ENCODE peak calls at places on chromosome 10, in ten cellular contexts. One of them, this sample, is unnamed. For H3K4me1, the result is how much of the 10 kb centered on the place peaks cover.

GRCh38 chr10:92162541-92162940 is 128.3 kb downstream of the CPEB3 start:
- DNase-seq in A549: no peak
- DNase-seq in heart right ventricle: no peak
- DNase-seq in A673: no peak
- DNase-seq in tibial artery: no peak
- DNase-seq in cardiac muscle cell: no peak
- DNase-seq in SK-N-SH: no peak
- DNase-seq in colonic mucosa: no peak
- DNase-seq in stomach: no peak
- DNase-seq in mammary epithelial cell: no peak
- DNase-seq in this sample: no peak

GRCh38 chr10:92411406-92411805 is 120.4 kb downstream of the MARCHF5 start:
- DNase-seq in A549: no peak
- DNase-seq in heart right ventricle: no peak
- DNase-seq in A673: no peak
- DNase-seq in tibial artery: no peak
- DNase-seq in cardiac muscle cell: no peak
- DNase-seq in SK-N-SH: no peak
- DNase-seq in colonic mucosa: no peak
- DNase-seq in stomach: no peak
- DNase-seq in mammary epithelial cell: no peak
- DNase-seq in this sample: no peak

GRCh38 chr10:95314519-95314918 is 23.7 kb upstream of the PDLIM1 start:
- DNase-seq in A549: no peak
- DNase-seq in heart right ventricle: no peak
- DNase-seq in A673: no peak
- DNase-seq in tibial artery: no peak
- DNase-seq in cardiac muscle cell: no peak
- DNase-seq in SK-N-SH: no peak
- DNase-seq in colonic mucosa: no peak
- DNase-seq in stomach: no peak
- DNase-seq in mammary epithelial cell: no peak
- DNase-seq in this sample: no peak

GRCh38 chr10:28077889-28078288 is 79.0 kb upstream of the ODAD2 start:
- DNase-seq in A549: no peak
- DNase-seq in heart right ventricle: no peak
- DNase-seq in A673: no peak
- DNase-seq in tibial artery: no peak
- DNase-seq in cardiac muscle cell: no peak
- DNase-seq in SK-N-SH: no peak
- DNase-seq in colonic mucosa: no peak
- DNase-seq in stomach: no peak
- DNase-seq in mammary epithelial cell: peak
- DNase-seq in this sample: no peak

GRCh38 chr10:182441-183201 is 47.4 kb downstream of the ZMYND11 start:
- DNase-seq in A549: no peak
- DNase-seq in heart right ventricle: no peak
- DNase-seq in A673: no peak
- DNase-seq in tibial artery: no peak
- DNase-seq in cardiac muscle cell: no peak
- DNase-seq in SK-N-SH: no peak
- DNase-seq in colonic mucosa: no peak
- DNase-seq in stomach: no peak
- DNase-seq in mammary epithelial cell: no peak
- DNase-seq in this sample: no peak

GRCh38 chr10:88781206-88781605 is 21.3 kb upstream of the LIPM start:
- DNase-seq in A549: no peak
- DNase-seq in heart right ventricle: no peak
- DNase-seq in A673: no peak
- DNase-seq in tibial artery: no peak
- DNase-seq in cardiac muscle cell: no peak
- DNase-seq in SK-N-SH: no peak
- DNase-seq in colonic mucosa: no peak
- DNase-seq in stomach: no peak
- DNase-seq in mammary epithelial cell: peak
- DNase-seq in this sample: no peak

GRCh38 chr10:13223241-13223640 is 10.9 kb downstream of the UCMA start:
- DNase-seq in A549: no peak
- DNase-seq in heart right ventricle: no peak
- DNase-seq in A673: no peak
- DNase-seq in tibial artery: no peak
- DNase-seq in cardiac muscle cell: no peak
- DNase-seq in SK-N-SH: no peak
- DNase-seq in colonic mucosa: no peak
- DNase-seq in stomach: no peak
- DNase-seq in mammary epithelial cell: no peak
- DNase-seq in this sample: no peak

GRCh38 chr10:124616836-124617130 is 127.4 kb downstream of the FAM53B start:
- DNase-seq in A549: no peak
- DNase-seq in heart right ventricle: no peak
- DNase-seq in A673: no peak
- DNase-seq in tibial artery: no peak
- DNase-seq in cardiac muscle cell: no peak
- DNase-seq in SK-N-SH: no peak
- DNase-seq in colonic mucosa: no peak
- DNase-seq in stomach: no peak
- DNase-seq in mammary epithelial cell: no peak
- DNase-seq in this sample: no peak

GRCh38 chr10:71028066-71028465 is 139.7 kb upstream of the PCBD1 start:
- DNase-seq in A549: no peak
- DNase-seq in heart right ventricle: no peak
- DNase-seq in A673: no peak
- DNase-seq in tibial artery: no peak
- DNase-seq in cardiac muscle cell: no peak
- DNase-seq in SK-N-SH: no peak
- DNase-seq in colonic mucosa: no peak
- DNase-seq in stomach: no peak
- DNase-seq in mammary epithelial cell: no peak
- DNase-seq in this sample: no peak
- H3K27ac ChIP-seq in A549: no peak
- H3K27ac ChIP-seq in heart right ventricle: no peak
- H3K27ac ChIP-seq in A673: no peak
- H3K27ac ChIP-seq in tibial artery: no peak
- H3K27ac ChIP-seq in cardiac muscle cell: no peak
- H3K27ac ChIP-seq in SK-N-SH: no peak
- H3K27ac ChIP-seq in colonic mucosa: no peak
- H3K27ac ChIP-seq in stomach: no peak
- H3K27ac ChIP-seq in mammary epithelial cell: no peak
- H3K27ac ChIP-seq in this sample: no peak

DNA sequence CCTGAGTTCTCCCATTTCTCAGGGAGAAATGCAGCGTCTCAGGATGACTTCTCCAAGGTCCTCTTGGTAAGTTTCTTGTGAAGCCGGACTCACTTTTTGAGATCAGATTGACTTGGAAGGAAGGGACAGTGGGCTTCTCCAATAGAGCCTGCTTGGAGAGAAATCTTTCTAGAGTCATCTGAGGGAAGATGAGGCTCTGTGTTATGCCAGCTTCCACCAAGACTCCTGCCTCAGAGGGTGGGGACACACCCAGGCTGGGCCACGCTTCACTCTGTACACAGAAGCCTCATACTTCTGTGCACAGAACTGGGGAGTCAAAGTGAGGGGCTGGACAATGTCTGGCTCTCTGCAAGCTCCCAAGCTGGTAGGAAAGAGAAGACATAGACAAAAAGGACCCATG is 5.5 kb downstream of the C10orf105 start:
- DNase-seq in A549: no peak
- DNase-seq in heart right ventricle: no peak
- DNase-seq in A673: no peak
- DNase-seq in tibial artery: no peak
- DNase-seq in cardiac muscle cell: no peak
- DNase-seq in SK-N-SH: no peak
- DNase-seq in colonic mucosa: no peak
- DNase-seq in stomach: no peak
- DNase-seq in mammary epithelial cell: no peak
- DNase-seq in this sample: no peak
- H3K4me1 ChIP-seq in A549: under half
- H3K4me1 ChIP-seq in heart right ventricle: half or more
- H3K4me1 ChIP-seq in A673: under half
- H3K4me1 ChIP-seq in tibial artery: half or more
- H3K4me1 ChIP-seq in cardiac muscle cell: under half
- H3K4me1 ChIP-seq in SK-N-SH: under half
- H3K4me1 ChIP-seq in colonic mucosa: under half
- H3K4me1 ChIP-seq in stomach: half or more
- H3K4me1 ChIP-seq in mammary epithelial cell: under half
- H3K4me1 ChIP-seq in this sample: under half

GRCh38 chr10:70260259-70260658 is 23.5 kb downstream of the NPFFR1 start:
- DNase-seq in A549: no peak
- DNase-seq in heart right ventricle: no peak
- DNase-seq in A673: no peak
- DNase-seq in tibial artery: no peak
- DNase-seq in cardiac muscle cell: no peak
- DNase-seq in SK-N-SH: no peak
- DNase-seq in colonic mucosa: no peak
- DNase-seq in stomach: no peak
- DNase-seq in mammary epithelial cell: no peak
- DNase-seq in this sample: no peak
- TF ChIP-seq CTCF in A549: no peak
- TF ChIP-seq CTCF in heart right ventricle: no peak
- TF ChIP-seq CTCF in A673: no peak
- TF ChIP-seq CTCF in tibial artery: no peak
- TF ChIP-seq CTCF in cardiac muscle cell: no peak
- TF ChIP-seq CTCF in SK-N-SH: no peak
- TF ChIP-seq CTCF in colonic mucosa: no peak
- TF ChIP-seq CTCF in stomach: no peak
- TF ChIP-seq CTCF in mammary epithelial cell: no peak
- TF ChIP-seq CTCF in this sample: no peak

GRCh38 chr10:75207868-75208167 is 2.8 kb upstream of the VDAC2 start:
- DNase-seq in A549: no peak
- DNase-seq in heart right ventricle: no peak
- DNase-seq in A673: no peak
- DNase-seq in tibial artery: no peak
- DNase-seq in cardiac muscle cell: no peak
- DNase-seq in SK-N-SH: no peak
- DNase-seq in colonic mucosa: no peak
- DNase-seq in stomach: no peak
- DNase-seq in mammary epithelial cell: no peak
- DNase-seq in this sample: no peak
- H3K27ac ChIP-seq in A549: peak
- H3K27ac ChIP-seq in heart right ventricle: no peak
- H3K27ac ChIP-seq in A673: no peak
- H3K27ac ChIP-seq in tibial artery: no peak
- H3K27ac ChIP-seq in cardiac muscle cell: peak
- H3K27ac ChIP-seq in SK-N-SH: no peak
- H3K27ac ChIP-seq in colonic mucosa: no peak
- H3K27ac ChIP-seq in stomach: peak
- H3K27ac ChIP-seq in mammary epithelial cell: peak
- H3K27ac ChIP-seq in this sample: no peak

DNA sequence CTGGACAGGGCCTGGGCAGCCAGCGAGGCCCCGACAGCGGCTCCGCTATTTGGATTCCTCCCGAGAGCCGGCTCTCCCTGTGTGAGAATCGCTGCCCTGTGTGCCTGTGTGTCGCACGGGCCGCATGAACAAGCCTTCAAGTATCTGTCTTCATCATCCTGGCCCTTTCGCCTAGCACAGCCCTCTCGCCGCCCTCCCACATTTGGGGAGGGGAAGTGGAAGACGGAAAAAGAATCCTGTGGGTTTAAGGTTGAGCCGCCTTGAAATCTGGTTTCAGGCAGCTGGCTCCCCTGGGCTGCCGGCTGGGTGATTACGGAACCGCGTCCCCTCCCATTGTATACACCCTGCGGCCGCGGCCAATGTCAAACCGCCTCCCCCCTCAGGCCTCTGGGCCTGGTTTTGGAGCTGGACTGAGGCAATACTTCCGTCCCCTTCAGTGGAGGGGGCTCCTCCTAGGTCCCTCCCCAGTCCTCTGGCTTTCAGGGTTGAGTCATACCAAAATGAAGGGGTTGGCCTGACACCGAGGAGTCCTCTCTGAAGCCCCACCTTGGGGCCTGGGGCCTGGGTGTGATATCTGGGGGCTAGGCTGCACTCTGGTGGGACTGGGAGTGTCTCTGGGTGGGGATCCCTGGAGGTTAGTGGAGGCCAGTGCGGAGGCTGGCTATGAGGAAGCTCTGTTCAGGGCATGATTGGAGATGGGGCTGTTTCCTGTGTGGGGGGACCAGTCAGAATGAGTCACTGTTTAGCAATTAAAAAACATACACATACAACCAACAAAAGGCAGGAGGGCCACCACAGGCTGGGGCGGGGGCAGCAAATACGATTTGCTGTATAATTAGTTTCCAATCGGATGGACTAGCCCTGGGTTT is 1.7 kb downstream of the TRIM8 start:
- DNase-seq in A549: peak
- DNase-seq in heart right ventricle: peak
- DNase-seq in A673: peak
- DNase-seq in tibial artery: peak
- DNase-seq in cardiac muscle cell: peak
- DNase-seq in SK-N-SH: peak
- DNase-seq in colonic mucosa: peak
- DNase-seq in stomach: peak
- DNase-seq in mammary epithelial cell: peak
- DNase-seq in this sample: peak
- H3K4me1 ChIP-seq in A549: under half
- H3K4me1 ChIP-seq in heart right ventricle: half or more
- H3K4me1 ChIP-seq in A673: under half
- H3K4me1 ChIP-seq in tibial artery: under half
- H3K4me1 ChIP-seq in cardiac muscle cell: under half
- H3K4me1 ChIP-seq in SK-N-SH: under half
- H3K4me1 ChIP-seq in colonic mucosa: under half
- H3K4me1 ChIP-seq in stomach: half or more
- H3K4me1 ChIP-seq in mammary epithelial cell: under half
- H3K4me1 ChIP-seq in this sample: under half

DNA sequence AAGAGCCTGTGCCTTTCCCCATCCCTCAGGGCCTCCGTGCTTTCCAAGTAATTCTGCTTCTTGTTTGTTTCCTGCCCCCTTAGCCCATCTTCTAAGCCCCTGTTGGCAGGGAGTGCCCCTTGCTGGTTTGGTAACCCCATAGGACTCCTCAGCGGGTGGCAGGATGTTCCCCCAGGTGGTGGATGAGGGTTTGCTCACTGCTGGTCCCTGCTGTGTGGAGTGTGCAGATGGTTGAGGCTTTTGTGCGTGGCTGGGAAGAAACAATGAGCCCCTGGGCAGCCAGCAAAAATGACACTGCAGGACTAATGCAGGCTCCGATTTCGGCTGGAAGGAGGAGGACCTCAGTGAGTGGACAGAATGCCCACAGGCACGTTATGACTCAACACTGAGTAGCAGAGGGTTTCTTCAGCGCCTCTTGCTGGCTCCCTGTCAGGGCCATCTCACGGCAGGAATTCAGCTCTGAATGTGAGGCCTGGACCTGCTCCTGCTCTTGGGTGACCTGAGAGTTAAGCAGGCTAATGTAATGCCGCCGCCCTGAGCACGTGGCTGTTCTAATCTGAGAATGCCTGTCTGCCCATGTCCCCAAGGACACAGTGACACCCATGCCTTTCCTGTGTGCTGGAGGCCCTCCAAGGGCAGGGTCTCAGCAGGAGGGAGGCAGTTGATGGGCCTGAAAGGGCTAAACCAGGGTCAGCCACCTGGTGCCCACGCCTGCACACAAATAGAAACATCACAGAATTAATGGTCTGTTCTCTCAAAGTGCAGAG is 16.6 kb downstream of the BAG3 start:
- DNase-seq in A549: peak
- DNase-seq in heart right ventricle: peak
- DNase-seq in A673: peak
- DNase-seq in tibial artery: peak
- DNase-seq in cardiac muscle cell: peak
- DNase-seq in SK-N-SH: peak
- DNase-seq in colonic mucosa: no peak
- DNase-seq in stomach: peak
- DNase-seq in mammary epithelial cell: peak
- DNase-seq in this sample: peak
- TF ChIP-seq CTCF in A549: peak
- TF ChIP-seq CTCF in heart right ventricle: no peak
- TF ChIP-seq CTCF in A673: no peak
- TF ChIP-seq CTCF in tibial artery: no peak
- TF ChIP-seq CTCF in cardiac muscle cell: no peak
- TF ChIP-seq CTCF in SK-N-SH: peak
- TF ChIP-seq CTCF in colonic mucosa: no peak
- TF ChIP-seq CTCF in stomach: no peak
- TF ChIP-seq CTCF in mammary epithelial cell: no peak
- TF ChIP-seq CTCF in this sample: no peak

This sample was measured in pancreas.